ENCODE peak calls at places on chromosomes 6 and 20, in six cellular contexts. K, G, E, Y, Q and T are unnamed samples.

GRCh38 chr6:150527100-150527499 is 72.6 kb upstream of the PLEKHG1 start:
- DNase-seq in K (no peak), G (peak), E (no peak), Y (no peak), Q (no peak), T (peak)

GRCh38 chr6:21305827-21306469 is 287.6 kb upstream of the SOX4 start:
- DNase-seq in K (no peak), G (peak), E (no peak), Y (no peak), Q (no peak), T (no peak)

GRCh38 chr6:106087548-106088325 is 1.6 kb downstream of the PRDM1 start:
- DNase-seq in K (peak), G (peak), E (no peak), Y (peak), Q (peak), T (no peak)

GRCh38 chr6:123908813-123909212 is 105.1 kb downstream of the NKAIN2 start:
- DNase-seq in K (no peak), G (no peak), E (no peak), Y (no peak), Q (no peak), T (no peak)

GRCh38 chr6:163998496-163998895 is 584.0 kb downstream of the QKI start:
- DNase-seq in K (no peak), G (no peak), E (no peak), Y (no peak), Q (no peak), T (no peak)

GRCh38 chr20:25285091-25285647 is 37.3 kb downstream of the PYGB start:
- DNase-seq in K (peak), G (no peak), E (no peak), Y (peak), Q (no peak), T (no peak)

GRCh38 chr20:64104667-64105451 is 2.5 kb downstream of the NPBWR2 start:
- DNase-seq in K (no peak), G (no peak), E (no peak), Y (peak), Q (no peak), T (no peak)

GRCh38 chr6:83365931-83366330 is 64.9 kb downstream of the ME1 start:
- DNase-seq in K (no peak), G (peak), E (no peak), Y (no peak), Q (no peak), T (no peak)

GRCh38 chr6:69265706-69266105 is 531.1 kb downstream of the LMBRD1 start:
- DNase-seq in K (no peak), G (no peak), E (no peak), Y (no peak), Q (no peak), T (no peak)

GRCh38 chr20:31720486-31721407 is 1.9 kb downstream of the BCL2L1 start:
- DNase-seq in K (peak), G (peak), E (peak), Y (peak), Q (no peak), T (no peak)

GRCh38 chr6:20483902-20484497 is 50.3 kb upstream of the CDKAL1 start:
- DNase-seq in K (no peak), G (peak), E (no peak), Y (peak), Q (peak), T (no peak)

GRCh38 chr6:14455942-14456648 is 338.5 kb downstream of the CD83 start:
- DNase-seq in K (no peak), G (no peak), E (no peak), Y (no peak), Q (no peak), T (no peak)

GRCh38 chr6:72321741-72322140 is 300.1 kb upstream of the KCNQ5 start:
- DNase-seq in K (no peak), G (peak), E (no peak), Y (no peak), Q (no peak), T (no peak)

GRCh38 chr6:10414766-10415592 is at the start of gene TFAP2A:
- DNase-seq in K (peak), G (peak), E (no peak), Y (peak), Q (peak), T (no peak)

GRCh38 chr6:104789770-104790190 is 69.9 kb downstream of the HACE1 start:
- DNase-seq in K (no peak), G (peak), E (peak), Y (peak), Q (no peak), T (no peak)

GRCh38 chr6:111776236-111777189 is 96.7 kb downstream of the FYN start:
- DNase-seq in K (no peak), G (no peak), E (no peak), Y (no peak), Q (no peak), T (no peak)

DNA sequence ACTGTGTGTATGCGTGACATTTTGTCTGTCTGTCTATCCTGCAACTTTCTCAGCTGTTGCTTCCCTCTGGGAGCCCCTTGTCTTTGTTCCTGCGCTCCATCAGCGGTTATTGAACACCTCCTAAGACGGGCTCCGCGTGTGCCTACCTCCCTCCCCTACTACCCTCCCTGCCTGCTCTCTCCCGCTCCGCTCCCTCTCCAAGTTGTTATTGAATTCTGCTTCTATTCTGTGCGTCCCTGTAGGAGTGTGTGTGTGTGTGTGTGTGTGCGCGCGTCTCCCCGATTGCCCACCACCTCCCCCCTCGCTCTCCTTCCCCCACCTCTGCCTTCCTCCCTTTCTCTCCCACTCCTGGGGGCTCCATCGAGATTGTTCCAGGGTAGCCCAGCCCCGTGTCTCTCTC is 68.2 kb downstream of the SRC start:
- DNase-seq in K (no peak), G (no peak), E (no peak), Y (no peak), Q (peak), T (no peak)
- H3K4me3 ChIP-seq in K (no peak), G (no peak), E (no peak), Y (peak), Q (no peak), T (no peak)

GRCh38 chr6:136226027-136226673 is 24.0 kb downstream of the MTFR2 start:
- DNase-seq in K (peak), G (peak), E (peak), Y (peak), Q (peak), T (no peak)
- H3K4me3 ChIP-seq in K (no peak), G (no peak), E (no peak), Y (no peak), Q (no peak), T (no peak)

GRCh38 chr6:107293421-107293820 is 165.9 kb downstream of the PDSS2 start:
- DNase-seq in K (peak), G (no peak), E (no peak), Y (no peak), Q (no peak), T (no peak)
- H3K4me3 ChIP-seq in K (peak), G (no peak), E (no peak), Y (no peak), Q (no peak), T (no peak)

GRCh38 chr6:79467716-79468115 is 69.5 kb downstream of the LCA5 start:
- DNase-seq in K (no peak), G (peak), E (no peak), Y (peak), Q (peak), T (no peak)

GRCh38 chr6:79468116-79468515 is 69.1 kb downstream of the LCA5 start:
- DNase-seq in K (no peak), G (peak), E (no peak), Y (no peak), Q (no peak), T (no peak)

GRCh38 chr6:79466222-79466834 is 70.9 kb downstream of the LCA5 start:
- DNase-seq in K (no peak), G (peak), E (no peak), Y (peak), Q (peak), T (no peak)

GRCh38 chr6:79461205-79461604 is 76.0 kb downstream of the LCA5 start:
- DNase-seq in K (no peak), G (peak), E (no peak), Y (no peak), Q (no peak), T (no peak)

GRCh38 chr6:79463721-79464120 is 73.5 kb downstream of the LCA5 start:
- DNase-seq in K (no peak), G (no peak), E (no peak), Y (peak), Q (peak), T (no peak)
- H3K4me3 ChIP-seq in K (no peak), G (no peak), E (no peak), Y (no peak), Q (no peak), T (no peak)

GRCh38 chr20:3749689-3750639 is 17.5 kb downstream of the HSPA12B start:
- DNase-seq in K (no peak), G (no peak), E (no peak), Y (peak), Q (peak), T (no peak)
- H3K4me3 ChIP-seq in K (no peak), G (no peak), E (no peak), Y (peak), Q (peak), T (no peak)

GRCh38 chr6:11648436-11648775 is 110.9 kb downstream of the TMEM170B start:
- DNase-seq in K (no peak), G (no peak), E (no peak), Y (no peak), Q (no peak), T (no peak)

GRCh38 chr6:11644071-11644470 is 106.5 kb downstream of the TMEM170B start:
- DNase-seq in K (no peak), G (no peak), E (no peak), Y (no peak), Q (no peak), T (no peak)

GRCh38 chr6:11645016-11645415 is 107.5 kb downstream of the TMEM170B start:
- DNase-seq in K (no peak), G (peak), E (no peak), Y (no peak), Q (no peak), T (no peak)

GRCh38 chr6:11648889-11649288 is 111.3 kb downstream of the TMEM170B start:
- DNase-seq in K (no peak), G (no peak), E (no peak), Y (no peak), Q (no peak), T (no peak)

DNA sequence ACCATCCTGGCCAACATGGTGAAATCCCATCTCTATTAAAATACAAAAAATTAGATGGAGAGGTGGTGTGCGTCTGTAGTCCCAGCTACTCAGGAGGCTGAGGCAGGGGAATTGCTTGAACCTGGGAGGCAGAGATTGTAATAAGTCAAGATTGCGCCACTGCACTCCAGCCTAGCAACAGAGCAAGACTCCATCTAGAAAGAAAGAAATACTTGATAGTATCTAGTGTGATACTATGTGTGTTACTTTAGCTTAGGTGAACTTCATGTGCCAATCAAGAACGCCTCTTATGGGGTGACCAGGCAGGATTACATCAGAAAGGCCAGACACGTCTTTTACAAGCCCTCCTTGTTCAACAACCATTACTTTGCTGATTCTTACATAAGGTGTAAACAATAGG is 107.1 kb downstream of the TMEM170B start:
- DNase-seq in K (no peak), G (no peak), E (no peak), Y (no peak), Q (no peak), T (no peak)
- H3K4me3 ChIP-seq in K (no peak), G (no peak), E (no peak), Y (no peak), Q (no peak), T (no peak)

DNA sequence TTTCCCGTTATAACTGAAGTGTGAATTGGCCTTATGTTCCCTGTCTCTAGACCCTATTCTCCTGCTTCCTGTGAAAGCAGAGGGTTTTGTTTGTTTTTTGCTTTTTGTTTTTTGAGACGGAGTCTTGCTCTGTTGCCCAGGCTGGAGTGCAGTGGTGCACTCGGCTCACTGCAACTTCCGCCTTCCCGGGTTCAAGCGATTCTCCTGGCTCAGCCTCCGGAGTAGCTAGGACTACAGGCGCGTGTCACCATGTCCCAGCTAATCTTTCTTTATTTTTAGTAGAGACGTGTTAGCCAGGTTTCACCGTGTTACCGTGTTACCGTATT is 674 bp upstream of the GNMT start:
- DNase-seq in K (no peak), G (no peak), E (no peak), Y (no peak), Q (no peak), T (no peak)
- H3K4me3 ChIP-seq in K (no peak), G (peak), E (no peak), Y (peak), Q (peak), T (peak)

DNA sequence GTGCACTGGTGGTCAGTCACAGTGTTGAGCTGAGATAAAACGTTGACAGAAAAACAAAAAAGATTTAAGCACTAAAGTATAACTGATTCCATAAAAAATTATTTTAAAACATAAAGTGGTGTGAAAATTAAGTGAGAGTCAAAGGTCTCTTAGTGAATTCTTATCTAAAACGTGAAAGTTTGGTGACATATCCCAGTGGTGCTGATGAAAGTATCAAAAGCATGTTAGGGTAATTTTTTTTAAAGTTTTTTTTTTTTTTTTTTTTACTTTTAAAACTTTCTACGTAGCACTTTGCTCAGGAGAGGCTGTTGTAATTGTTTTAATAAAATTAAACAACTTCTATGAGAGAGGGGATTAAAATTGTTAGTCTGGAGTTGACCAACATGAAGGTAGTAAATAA is 65.6 kb upstream of the TMEM30A start:
- DNase-seq in K (no peak), G (no peak), E (no peak), Y (no peak), Q (no peak), T (no peak)
- H3K4me3 ChIP-seq in K (no peak), G (no peak), E (no peak), Y (peak), Q (peak), T (no peak)

DNA sequence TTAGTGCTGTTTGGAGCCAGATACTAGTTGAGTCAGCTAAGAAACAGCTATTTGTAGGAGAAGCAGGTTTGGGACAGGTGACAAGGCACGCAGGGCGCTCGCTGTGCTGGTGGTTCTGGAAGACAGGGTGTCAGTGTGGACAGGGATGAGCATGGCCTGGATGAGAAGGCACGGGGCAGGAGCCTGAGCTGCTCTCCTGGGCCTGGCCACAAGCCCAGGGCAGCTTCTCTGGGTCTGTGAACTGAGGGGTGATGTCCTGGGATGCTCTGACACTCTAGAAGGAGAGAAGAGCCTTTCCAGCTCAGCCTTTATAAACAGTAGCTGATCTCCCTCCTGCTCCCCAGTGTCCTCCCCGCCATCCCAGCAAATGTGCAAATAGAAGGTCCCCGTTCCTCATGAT is 37.9 kb downstream of the PLG start:
- DNase-seq in K (no peak), G (no peak), E (no peak), Y (no peak), Q (no peak), T (no peak)
- H3K4me3 ChIP-seq in K (no peak), G (no peak), E (no peak), Y (no peak), Q (no peak), T (no peak)

GRCh38 chr20:4578375-4578774 is 143.3 kb upstream of the PRND start:
- DNase-seq in K (no peak), G (no peak), E (no peak), Y (no peak), Q (no peak), T (no peak)
- H3K4me3 ChIP-seq in K (no peak), G (no peak), E (no peak), Y (no peak), Q (no peak), T (no peak)